ENCODE peak calls at places on chromosomes 13 and 19, in eight cellular contexts. P is dorsolateral prefrontal cortex, D is BE2C, G is GM23248, N is fibroblast of pulmonary artery, B is upper lobe of right lung, F is WERI-Rb-1, C is breast epithelium. T is an unnamed sample.

GRCh38 chr13:27199691-27200090 is 28.1 kb upstream of the USP12 start:
- DNase-seq in P (no peak), D (no peak), G (no peak), N (no peak), B (no peak), F (no peak), C (no peak), T (no peak)

GRCh38 chr13:52738719-52739467 is 727 bp downstream of the CNMD start:
- DNase-seq in P (peak; percentile 56), D (peak; percentile 40), G (peak; percentile 3), N (no peak), B (peak; percentile 67), F (no peak), C (no peak), T (no peak)

GRCh38 chr13:30303269-30303668 is 4.1 kb downstream of the KATNAL1 start:
- DNase-seq in P (no peak), D (no peak), G (no peak), N (no peak), B (no peak), F (no peak), C (no peak), T (no peak)

GRCh38 chr19:45179063-45179847 is 671 bp downstream of the BLOC1S3 start:
- DNase-seq in P (no peak), D (peak; percentile 56), G (peak; percentile 81), N (peak; percentile 33), B (peak; percentile 81), F (no peak), C (no peak), T (no peak)

GRCh38 chr19:40611096-40611495 is 9.9 kb downstream of the LTBP4 start:
- DNase-seq in P (no peak), D (no peak), G (peak; percentile 77), N (no peak), B (peak; percentile 86), F (no peak), C (no peak), T (no peak)

GRCh38 chr19:47419037-47419783 is at the start of gene MEIS3:
- DNase-seq in P (no peak), D (no peak), G (peak; percentile 42), N (no peak), B (no peak), F (peak; percentile 48), C (no peak), T (no peak)

GRCh38 chr19:35731353-35731752 is 10.9 kb downstream of the IGFLR1 start:
- DNase-seq in P (no peak), D (no peak), G (no peak), N (no peak), B (no peak), F (no peak), C (no peak), T (no peak)

GRCh38 chr13:42715909-42716308 is 65.5 kb upstream of the FAM216B start:
- DNase-seq in P (no peak), D (no peak), G (no peak), N (no peak), B (no peak), F (no peak), C (no peak), T (no peak)

GRCh38 chr13:36412736-36413135 is 19.6 kb upstream of the CCNA1 start:
- DNase-seq in P (no peak), D (no peak), G (peak; percentile 38), N (no peak), B (no peak), F (no peak), C (no peak), T (no peak)

GRCh38 chr19:35613574-35613973 is 1.0 kb downstream of the HAUS5 start:
- DNase-seq in P (no peak), D (no peak), G (no peak), N (no peak), B (no peak), F (no peak), C (no peak), T (no peak)

DNA sequence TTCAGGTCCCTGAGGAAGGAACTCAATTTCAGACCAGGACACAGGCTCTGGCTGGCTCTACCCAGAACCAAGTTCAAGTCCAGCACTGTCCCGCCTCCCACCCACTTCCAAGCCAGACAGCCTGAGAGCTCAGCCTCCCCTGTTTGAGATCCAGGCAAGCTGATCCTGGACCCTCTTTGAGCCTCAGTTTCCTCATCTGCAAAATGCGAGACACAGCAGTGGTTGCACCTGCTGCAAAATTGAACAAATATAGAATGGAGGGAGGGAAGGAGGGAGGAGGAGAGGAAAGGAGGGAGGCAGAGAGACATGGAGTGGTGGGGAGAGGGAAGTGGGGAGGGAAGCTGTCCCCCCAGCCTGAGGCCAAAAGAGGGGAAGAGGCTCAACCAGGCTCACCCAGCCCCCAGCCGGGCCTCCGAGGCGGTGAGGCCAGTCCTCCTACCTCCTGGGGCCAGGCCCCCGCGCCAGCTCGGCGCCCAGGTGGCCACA is 721 bp downstream of the TMEM221 start:
- DNase-seq in P (no peak), D (no peak), G (no peak), N (no peak), B (no peak), F (no peak), C (no peak), T (no peak)
- H3K4me3 ChIP-seq in P (peak overlapping the region; percentile 41), D (no peak overlapping the region), G (peak overlapping the region; percentile 66), N (no peak overlapping the region), B (no peak overlapping the region), F (no peak overlapping the region), C (peak overlapping the region; percentile 57), T (peak overlapping the region; percentile 47)

GRCh38 chr19:38654478-38655079 is 7.1 kb downstream of the ACTN4 start:
- DNase-seq in P (no peak), D (no peak), G (no peak), N (no peak), B (no peak), F (peak; percentile 66), C (no peak), T (no peak)
- H3K4me3 ChIP-seq in P (no peak overlapping the region), D (no peak overlapping the region), G (no peak overlapping the region), N (no peak overlapping the region), B (no peak overlapping the region), F (no peak overlapping the region), C (no peak overlapping the region), T (peak overlapping the region; percentile 18)

GRCh38 chr19:17080441-17080803 is 4.8 kb downstream of the MYO9B start:
- DNase-seq in P (no peak), D (no peak), G (no peak), N (no peak), B (no peak), F (no peak), C (no peak), T (no peak)
- H3K4me3 ChIP-seq in P (peak overlapping the region; percentile 40), D (peak overlapping the region; percentile 64), G (peak overlapping the region; percentile 38), N (peak overlapping the region; percentile 62), B (peak overlapping the region; percentile 30), F (peak overlapping the region; percentile 53), C (peak overlapping the region; percentile 40), T (no peak overlapping the region)

DNA sequence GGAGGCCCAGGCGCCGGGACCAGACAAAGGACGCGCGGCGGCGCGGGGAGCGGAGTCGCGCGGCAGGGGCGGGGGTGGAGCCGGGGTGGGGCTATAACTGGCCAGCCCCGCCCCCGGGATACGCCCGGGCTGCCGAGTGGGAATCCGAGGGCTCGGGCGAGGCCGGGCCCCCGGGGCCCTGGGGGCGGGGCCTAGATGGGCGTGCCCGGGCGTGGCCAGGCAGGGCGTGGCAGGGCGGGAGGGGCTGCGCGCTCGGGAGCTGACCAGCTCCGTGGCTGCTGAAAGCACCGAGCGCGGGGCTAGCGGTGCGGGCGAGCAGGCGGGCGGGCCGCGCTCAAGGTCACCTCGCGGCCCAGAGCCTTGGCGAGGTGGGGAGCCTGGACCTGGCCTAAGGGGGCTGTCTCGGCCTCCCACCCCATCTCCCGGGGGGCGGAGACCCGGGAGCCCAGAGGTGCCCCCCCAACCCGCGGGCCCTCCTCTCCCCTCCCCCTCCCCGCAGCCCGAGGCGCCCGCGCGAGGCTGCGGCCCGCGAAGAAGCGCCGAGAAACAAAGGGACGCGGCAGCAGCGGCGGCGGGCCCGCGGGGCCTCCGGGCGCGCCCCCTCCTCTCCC is 1.3 kb downstream of the ELAVL3 start:
- DNase-seq in P (peak; percentile 84), D (peak; percentile 95), G (peak; percentile 42), N (no peak), B (no peak), F (peak; percentile 78), C (no peak), T (peak; percentile 57)
- H3K4me3 ChIP-seq in P (peak overlapping the region; percentile 75), D (peak overlapping the region; percentile 75), G (no peak overlapping the region), N (no peak overlapping the region), B (no peak overlapping the region), F (peak overlapping the region; percentile 52), C (peak overlapping the region; percentile 18), T (no peak overlapping the region)

DNA sequence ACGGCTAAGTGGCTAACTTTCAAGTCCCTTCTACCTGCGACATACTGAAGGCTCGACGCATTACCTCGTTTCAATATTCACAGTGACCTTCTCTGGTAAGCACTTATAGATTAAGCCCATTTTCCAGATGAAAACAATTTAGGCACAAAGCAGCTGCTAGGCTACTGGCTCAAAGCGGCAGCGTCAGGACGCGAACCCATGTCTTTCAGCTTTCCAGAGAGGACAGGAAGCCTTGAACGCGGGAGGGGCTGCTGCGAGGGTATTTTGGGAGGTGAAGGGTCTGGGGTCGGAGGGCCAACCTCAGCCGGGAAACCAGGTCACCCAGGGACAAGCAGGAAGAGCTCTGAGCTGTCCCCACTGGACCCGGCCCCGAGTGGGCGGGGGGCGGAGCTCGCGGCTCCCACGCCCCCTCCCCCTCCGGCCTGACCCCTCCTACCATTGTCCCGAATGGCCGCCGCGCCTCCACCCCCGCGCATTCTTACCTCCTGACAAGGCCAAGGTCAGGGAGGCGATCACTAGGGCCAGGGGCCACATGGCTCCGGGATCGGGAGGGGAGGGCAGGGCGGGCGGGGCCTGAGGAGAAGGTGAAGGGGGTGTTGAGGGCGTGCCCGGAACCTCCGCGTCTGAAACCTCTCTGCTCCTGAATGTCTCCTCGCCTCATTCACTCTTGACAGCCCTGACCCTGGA is at the start of gene KLK13:
- DNase-seq in P (no peak), D (no peak), G (peak; percentile 18), N (peak; percentile 2), B (peak; percentile 73), F (no peak), C (no peak), T (no peak)
- H3K4me3 ChIP-seq in P (no peak within 1 kb of the TSS), D (no peak within 1 kb of the TSS), G (peak within 1 kb of the TSS; percentile 37), N (no peak within 1 kb of the TSS), B (peak within 1 kb of the TSS; percentile 25), F (no peak within 1 kb of the TSS), C (peak within 1 kb of the TSS; percentile 53), T (no peak within 1 kb of the TSS)

GRCh38 chr13:28533049-28533436 is 38.1 kb upstream of the FLT1 start:
- DNase-seq in P (no peak), D (no peak), G (no peak), N (no peak), B (no peak), F (no peak), C (no peak), T (no peak)
- H3K4me3 ChIP-seq in P (peak overlapping the region; percentile 51), D (peak overlapping the region; percentile 31), G (peak overlapping the region; percentile 68), N (peak overlapping the region; percentile 30), B (peak overlapping the region; percentile 46), F (no peak overlapping the region), C (peak overlapping the region; percentile 56), T (peak overlapping the region; percentile 64)

GRCh38 chr13:100733261-100733660 is 58.7 kb upstream of the TMTC4 start:
- DNase-seq in P (no peak), D (no peak), G (no peak), N (no peak), B (no peak), F (no peak), C (no peak), T (no peak)
- H3K4me3 ChIP-seq in P (no peak overlapping the region), D (no peak overlapping the region), G (no peak overlapping the region), N (no peak overlapping the region), B (no peak overlapping the region), F (no peak overlapping the region), C (no peak overlapping the region), T (no peak overlapping the region)